ENCODE peak calls at places on chromosome 2, in ten cellular contexts. C is stomach; W is DND-41; T is A549; N is naive thymus-derived CD4-positive, alpha-beta T cell; L is left ventricle myocardium inferior; S is heart right ventricle; K is fibroblast of lung; J is CD4-positive, alpha-beta T cell; A is GM23338. H is an unnamed sample.

GRCh38 chr2:27920148-27920885 is 29.8 kb downstream of the BABAM2 start:
- DNase-seq in C (no peak), W (no peak), T (peak), N (peak), L (no peak), S (peak), K (peak), J (no peak), A (no peak), H (no peak)

GRCh38 chr2:217331577-217332139 is 471.8 kb upstream of the TNP1 start:
- DNase-seq in C (peak), W (no peak), T (peak), N (no peak), L (no peak), S (peak), K (peak), J (no peak), A (peak), H (no peak)

GRCh38 chr2:65586516-65586915 is 154.1 kb upstream of the SPRED2 start:
- DNase-seq in C (no peak), W (no peak), T (no peak), N (no peak), L (no peak), S (no peak), K (peak), J (no peak), A (no peak), H (no peak)

GRCh38 chr2:181174880-181175590 is 194.6 kb downstream of the UBE2E3 start:
- DNase-seq in C (no peak), W (no peak), T (no peak), N (no peak), L (no peak), S (no peak), K (peak), J (no peak), A (no peak), H (no peak)

GRCh38 chr2:240781471-240782220 is 38.4 kb downstream of the KIF1A start:
- DNase-seq in C (no peak), W (no peak), T (no peak), N (no peak), L (no peak), S (no peak), K (no peak), J (no peak), A (no peak), H (no peak)

GRCh38 chr2:180980943-180981898 is 816 bp downstream of the UBE2E3 start:
- DNase-seq in C (peak), W (peak), T (no peak), N (peak), L (peak), S (peak), K (peak), J (no peak), A (peak), H (no peak)

GRCh38 chr2:203718087-203718486 is 11.6 kb downstream of the CD28 start:
- DNase-seq in C (no peak), W (peak), T (no peak), N (peak), L (no peak), S (peak), K (peak), J (peak), A (no peak), H (no peak)

GRCh38 chr2:27003857-27004256 is 28.9 kb upstream of the TMEM214 start:
- DNase-seq in C (no peak), W (no peak), T (no peak), N (no peak), L (no peak), S (no peak), K (peak), J (no peak), A (no peak), H (no peak)

GRCh38 chr2:42806786-42807185 is 14.4 kb upstream of the HAAO start:
- DNase-seq in C (no peak), W (no peak), T (no peak), N (no peak), L (no peak), S (no peak), K (no peak), J (no peak), A (no peak), H (no peak)

GRCh38 chr2:224563537-224563936 is 21.6 kb downstream of the CUL3 start:
- DNase-seq in C (no peak), W (no peak), T (no peak), N (no peak), L (no peak), S (no peak), K (no peak), J (no peak), A (no peak), H (no peak)

GRCh38 chr2:241129086-241129871 is 20.0 kb downstream of the PASK start:
- DNase-seq in C (no peak), W (no peak), T (no peak), N (no peak), L (no peak), S (no peak), K (no peak), J (no peak), A (no peak), H (no peak)

GRCh38 chr2:170974304-170974993 is 45.4 kb downstream of the GORASP2 start:
- DNase-seq in C (peak), W (no peak), T (peak), N (no peak), L (no peak), S (no peak), K (peak), J (no peak), A (peak), H (no peak)

GRCh38 chr2:139217641-139218040 is 437.5 kb upstream of the NXPH2 start:
- DNase-seq in C (no peak), W (no peak), T (no peak), N (no peak), L (no peak), S (no peak), K (no peak), J (no peak), A (no peak), H (no peak)

GRCh38 chr2:142989276-142990204 is 112.1 kb downstream of the KYNU start:
- DNase-seq in C (no peak), W (no peak), T (peak), N (peak), L (no peak), S (no peak), K (peak), J (no peak), A (peak), H (no peak)

GRCh38 chr2:54054271-54054670 is 61.1 kb upstream of the ACYP2 start:
- DNase-seq in C (no peak), W (no peak), T (no peak), N (no peak), L (no peak), S (no peak), K (no peak), J (no peak), A (no peak), H (no peak)

GRCh38 chr2:190763901-190764514 is 115.1 kb downstream of the NAB1 start:
- DNase-seq in C (no peak), W (no peak), T (no peak), N (no peak), L (no peak), S (no peak), K (peak), J (no peak), A (no peak), H (no peak)

GRCh38 chr2:57842531-57842930 is 204.1 kb upstream of the VRK2 start:
- DNase-seq in C (no peak), W (no peak), T (no peak), N (no peak), L (no peak), S (no peak), K (peak), J (no peak), A (no peak), H (no peak)

GRCh38 chr2:8315766-8316165 is 366.1 kb upstream of the ID2 start:
- DNase-seq in C (no peak), W (no peak), T (no peak), N (no peak), L (no peak), S (no peak), K (peak), J (no peak), A (peak), H (no peak)

GRCh38 chr2:86436328-86436727 is 4.8 kb upstream of the KDM3A start:
- DNase-seq in C (no peak), W (no peak), T (no peak), N (no peak), L (no peak), S (no peak), K (no peak), J (no peak), A (no peak), H (no peak)

GRCh38 chr2:44291281-44292248 is 16.3 kb downstream of the SLC3A1 start:
- DNase-seq in C (peak), W (peak), T (peak), N (no peak), L (no peak), S (no peak), K (peak), J (no peak), A (peak), H (peak)

GRCh38 chr2:157473585-157473984 is 29.7 kb upstream of the CYTIP start:
- DNase-seq in C (no peak), W (no peak), T (no peak), N (no peak), L (no peak), S (no peak), K (peak), J (no peak), A (no peak), H (no peak)

GRCh38 chr2:120418174-120418787 is 72.3 kb downstream of the INHBB start:
- DNase-seq in C (peak), W (no peak), T (no peak), N (no peak), L (no peak), S (no peak), K (no peak), J (no peak), A (no peak), H (no peak)

GRCh38 chr2:58878778-58879177 is 637.7 kb upstream of the FANCL start:
- DNase-seq in C (no peak), W (no peak), T (no peak), N (no peak), L (no peak), S (no peak), K (no peak), J (no peak), A (no peak), H (no peak)

GRCh38 chr2:26299488-26300092 is 46.4 kb upstream of the SELENOI start:
- DNase-seq in C (peak), W (peak), T (no peak), N (peak), L (no peak), S (peak), K (peak), J (peak), A (peak), H (no peak)

GRCh38 chr2:99974275-99974674 is 168.1 kb downstream of the AFF3 start:
- DNase-seq in C (no peak), W (no peak), T (no peak), N (no peak), L (no peak), S (no peak), K (peak), J (no peak), A (no peak), H (no peak)

GRCh38 chr2:164847291-164847690 is 5.7 kb upstream of the COBLL1 start:
- DNase-seq in C (no peak), W (no peak), T (no peak), N (no peak), L (no peak), S (no peak), K (no peak), J (no peak), A (no peak), H (no peak)

GRCh38 chr2:166634706-166635105 is 140.7 kb upstream of the SCN7A start:
- DNase-seq in C (no peak), W (no peak), T (no peak), N (no peak), L (no peak), S (no peak), K (no peak), J (no peak), A (no peak), H (no peak)

GRCh38 chr2:238097988-238098853 is 1.9 kb upstream of the ESPNL start:
- DNase-seq in C (peak), W (peak), T (peak), N (no peak), L (peak), S (no peak), K (peak), J (no peak), A (peak), H (no peak)

GRCh38 chr2:75596784-75597183 is 36.0 kb upstream of the EVA1A start:
- DNase-seq in C (no peak), W (no peak), T (no peak), N (no peak), L (no peak), S (no peak), K (peak), J (no peak), A (no peak), H (no peak)

GRCh38 chr2:206482123-206482522 is 38.8 kb downstream of the ADAM23 start:
- DNase-seq in C (no peak), W (no peak), T (no peak), N (no peak), L (no peak), S (peak), K (peak), J (no peak), A (peak), H (no peak)

GRCh38 chr2:231497651-231498050 is 32.6 kb downstream of the NMUR1 start:
- DNase-seq in C (no peak), W (no peak), T (no peak), N (no peak), L (no peak), S (no peak), K (no peak), J (no peak), A (no peak), H (no peak)

GRCh38 chr2:160275646-160276045 is 75.6 kb upstream of the ITGB6 start:
- DNase-seq in C (no peak), W (no peak), T (no peak), N (no peak), L (no peak), S (no peak), K (no peak), J (no peak), A (no peak), H (no peak)

GRCh38 chr2:240797914-240798313 is 22.1 kb downstream of the KIF1A start:
- DNase-seq in C (no peak), W (no peak), T (no peak), N (no peak), L (peak), S (no peak), K (no peak), J (no peak), A (no peak), H (no peak)

GRCh38 chr2:127065299-127065931 is 41.5 kb downstream of the BIN1 start:
- DNase-seq in C (no peak), W (no peak), T (no peak), N (no peak), L (no peak), S (no peak), K (no peak), J (no peak), A (no peak), H (no peak)
- H3K27ac ChIP-seq in C (peak), W (no peak), T (peak), N (no peak), L (peak), S (peak), K (peak), J (peak), A (no peak), H (peak)

GRCh38 chr2:172354347-172354746 is 73.0 kb upstream of the ITGA6 start:
- DNase-seq in C (no peak), W (no peak), T (no peak), N (no peak), L (no peak), S (no peak), K (no peak), J (no peak), A (no peak), H (no peak)

GRCh38 chr2:172345951-172346555 is 81.3 kb upstream of the ITGA6 start:
- DNase-seq in C (no peak), W (no peak), T (no peak), N (no peak), L (no peak), S (no peak), K (peak), J (no peak), A (no peak), H (no peak)

GRCh38 chr2:172350844-172351480 is 76.4 kb upstream of the ITGA6 start:
- DNase-seq in C (peak), W (no peak), T (no peak), N (no peak), L (peak), S (peak), K (no peak), J (no peak), A (no peak), H (peak)

GRCh38 chr2:172348555-172349288 is 78.7 kb upstream of the ITGA6 start:
- DNase-seq in C (no peak), W (no peak), T (no peak), N (no peak), L (no peak), S (no peak), K (no peak), J (no peak), A (no peak), H (no peak)

DNA sequence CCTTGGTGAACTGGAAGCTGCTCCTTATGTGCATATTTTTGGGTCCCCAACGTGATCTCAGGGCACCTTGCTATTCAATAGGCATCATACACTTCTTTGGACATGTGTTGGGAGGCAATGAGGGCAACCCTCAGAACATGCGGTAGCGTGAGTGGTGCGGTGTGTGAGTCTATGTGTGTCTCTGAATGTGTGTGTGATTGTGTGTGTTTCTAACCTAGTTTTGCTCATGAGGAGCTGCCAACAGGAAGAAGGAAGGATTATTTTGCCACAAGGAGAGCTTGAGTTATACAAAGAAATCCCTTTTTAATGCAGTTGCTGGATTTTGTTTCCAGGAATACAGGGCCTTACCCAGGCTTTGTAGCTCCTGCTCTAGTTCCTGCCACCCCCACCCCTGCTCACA is 75.8 kb upstream of the ITGA6 start:
- DNase-seq in C (no peak), W (no peak), T (no peak), N (no peak), L (no peak), S (no peak), K (no peak), J (no peak), A (no peak), H (no peak)
- H3K27ac ChIP-seq in C (peak), W (no peak), T (no peak), N (no peak), L (peak), S (peak), K (no peak), J (no peak), A (no peak), H (no peak)

GRCh38 chr2:23918837-23919489 is 8.0 kb downstream of the ATAD2B start:
- DNase-seq in C (no peak), W (no peak), T (no peak), N (no peak), L (no peak), S (no peak), K (peak), J (no peak), A (no peak), H (no peak)

GRCh38 chr2:23915327-23915726 is 11.6 kb downstream of the ATAD2B start:
- DNase-seq in C (no peak), W (no peak), T (no peak), N (no peak), L (no peak), S (no peak), K (no peak), J (no peak), A (no peak), H (no peak)

GRCh38 chr2:23912054-23912453 is 14.9 kb downstream of the ATAD2B start:
- DNase-seq in C (no peak), W (no peak), T (no peak), N (no peak), L (no peak), S (no peak), K (peak), J (no peak), A (no peak), H (no peak)

GRCh38 chr2:23916727-23917458 is 10.0 kb downstream of the ATAD2B start:
- DNase-seq in C (no peak), W (peak), T (no peak), N (peak), L (no peak), S (no peak), K (no peak), J (no peak), A (peak), H (no peak)
- H3K27ac ChIP-seq in C (no peak), W (peak), T (peak), N (peak), L (no peak), S (no peak), K (no peak), J (no peak), A (peak), H (no peak)

GRCh38 chr2:221958224-221958623 is 340.6 kb downstream of the PAX3 start:
- DNase-seq in C (no peak), W (no peak), T (no peak), N (no peak), L (no peak), S (no peak), K (peak), J (no peak), A (peak), H (no peak)
- H3K27ac ChIP-seq in C (no peak), W (no peak), T (no peak), N (no peak), L (no peak), S (no peak), K (no peak), J (no peak), A (no peak), H (no peak)

H was measured in substantia nigra.